ENCODE peak calls at places on chromosomes 13 and 19, in eight cellular contexts. K, Y, L, D, A, T, G and C are unnamed samples.
A peak's percentile ranks its signal among the peaks of the same experiment; 100 is the strongest.

GRCh38 chr19:31113250-31113685 is 236.0 kb downstream of the TSHZ3 start:
- DNase-seq in K (no peak), Y (peak; percentile 53), L (no peak), D (no peak), A (peak; percentile 29), T (no peak), G (no peak), C (no peak)

GRCh38 chr13:79457948-79458347 is 23.0 kb upstream of the NDFIP2 start:
- DNase-seq in K (no peak), Y (no peak), L (no peak), D (no peak), A (no peak), T (no peak), G (no peak), C (no peak)

GRCh38 chr19:9040131-9040530 is 29.9 kb upstream of the MUC16 start:
- DNase-seq in K (no peak), Y (no peak), L (no peak), D (no peak), A (no peak), T (no peak), G (no peak), C (no peak)

GRCh38 chr19:43934055-43934984 is 762 bp downstream of the ZNF45 start:
- DNase-seq in K (no peak), Y (no peak), L (no peak), D (no peak), A (no peak), T (no peak), G (no peak), C (no peak)

GRCh38 chr19:44677019-44677809 is 5.9 kb downstream of the CEACAM19 start:
- DNase-seq in K (no peak), Y (no peak), L (no peak), D (no peak), A (no peak), T (no peak), G (no peak), C (no peak)

GRCh38 chr13:23752111-23753001 is 136.8 kb downstream of the MIPEP start:
- DNase-seq in K (no peak), Y (no peak), L (no peak), D (no peak), A (no peak), T (no peak), G (no peak), C (no peak)

GRCh38 chr13:86020350-86021002 is 221.3 kb upstream of the SLITRK6 start:
- DNase-seq in K (no peak), Y (no peak), L (no peak), D (no peak), A (no peak), T (no peak), G (no peak), C (no peak)

GRCh38 chr19:11465605-11466004 is 15.2 kb downstream of the ELAVL3 start:
- DNase-seq in K (no peak), Y (no peak), L (no peak), D (no peak), A (no peak), T (no peak), G (no peak), C (no peak)

GRCh38 chr13:51818771-51819511 is 15.0 kb upstream of the DHRS12 start:
- DNase-seq in K (no peak), Y (no peak), L (peak; percentile 53), D (no peak), A (peak; percentile 24), T (no peak), G (peak; percentile 27), C (no peak)

GRCh38 chr13:43397110-43397509 is 373.7 kb downstream of the DNAJC15 start:
- DNase-seq in K (no peak), Y (peak; percentile 70), L (no peak), D (no peak), A (no peak), T (no peak), G (no peak), C (no peak)

GRCh38 chr19:1098177-1099051 is 3.2 kb upstream of the POLR2E start:
- DNase-seq in K (no peak), Y (no peak), L (peak; percentile 60), D (no peak), A (no peak), T (no peak), G (no peak), C (no peak)

GRCh38 chr19:16285769-16286564 is 38.7 kb upstream of the KLF2 start:
- DNase-seq in K (no peak), Y (no peak), L (no peak), D (no peak), A (no peak), T (peak; percentile 39), G (peak; percentile 50), C (no peak)

GRCh38 chr13:27226991-27227390 is 24.4 kb upstream of the RPL21 start:
- DNase-seq in K (no peak), Y (no peak), L (no peak), D (no peak), A (no peak), T (no peak), G (no peak), C (no peak)

GRCh38 chr19:8500158-8500557 is 2.3 kb downstream of the PRAM1 start:
- DNase-seq in K (no peak), Y (no peak), L (no peak), D (no peak), A (no peak), T (no peak), G (no peak), C (no peak)

GRCh38 chr13:57632276-57633140 is 964 bp downstream of the PCDH17 start:
- DNase-seq in K (peak; percentile 33), Y (no peak), L (no peak), D (no peak), A (no peak), T (peak; percentile 7), G (peak; percentile 50), C (peak; percentile 44)

GRCh38 chr19:16369664-16370576 is 45.3 kb downstream of the KLF2 start:
- DNase-seq in K (no peak), Y (no peak), L (no peak), D (no peak), A (no peak), T (no peak), G (no peak), C (no peak)

GRCh38 chr13:27076411-27076810 is 95.2 kb downstream of the USP12 start:
- DNase-seq in K (no peak), Y (peak; percentile 14), L (no peak), D (no peak), A (no peak), T (no peak), G (no peak), C (no peak)

GRCh38 chr19:4373601-4374441 is 26.5 kb downstream of the SH3GL1 start:
- DNase-seq in K (no peak), Y (peak; percentile 61), L (no peak), D (no peak), A (no peak), T (peak; percentile 55), G (peak; percentile 63), C (no peak)

GRCh38 chr19:7257148-7258041 is 36.8 kb downstream of the INSR start:
- DNase-seq in K (no peak), Y (no peak), L (peak; percentile 59), D (no peak), A (no peak), T (peak; percentile 24), G (no peak), C (no peak)

GRCh38 chr19:46040952-46041500 is at the start of gene IGFL4:
- DNase-seq in K (no peak), Y (no peak), L (no peak), D (no peak), A (no peak), T (no peak), G (no peak), C (no peak)

GRCh38 chr19:10566658-10567410 is 1.0 kb upstream of the KRI1 start:
- DNase-seq in K (no peak), Y (no peak), L (no peak), D (no peak), A (no peak), T (no peak), G (no peak), C (peak; percentile 73)

GRCh38 chr19:56383826-56384605 is 9.3 kb downstream of the ZNF582 start:
- DNase-seq in K (no peak), Y (no peak), L (no peak), D (no peak), A (no peak), T (no peak), G (no peak), C (no peak)

GRCh38 chr19:3725640-3726310 is 17.6 kb downstream of the TJP3 start:
- DNase-seq in K (no peak), Y (no peak), L (peak; percentile 95), D (no peak), A (no peak), T (no peak), G (no peak), C (peak; percentile 89)

GRCh38 chr13:49256841-49257240 is 9.1 kb downstream of the CDADC1 start:
- DNase-seq in K (no peak), Y (no peak), L (no peak), D (no peak), A (no peak), T (no peak), G (no peak), C (no peak)

GRCh38 chr19:13091400-13092161 is 11.1 kb downstream of the LYL1 start:
- DNase-seq in K (no peak), Y (peak; percentile 47), L (no peak), D (no peak), A (peak; percentile 80), T (peak; percentile 77), G (peak; percentile 83), C (no peak)

GRCh38 chr19:19334989-19335344 is 14.3 kb downstream of the MAU2 start:
- DNase-seq in K (no peak), Y (no peak), L (no peak), D (no peak), A (no peak), T (no peak), G (no peak), C (no peak)

GRCh38 chr13:114146173-114146572 is 13.8 kb upstream of the RASA3 start:
- DNase-seq in K (no peak), Y (no peak), L (no peak), D (no peak), A (no peak), T (no peak), G (no peak), C (no peak)

GRCh38 chr13:59782696-59783095 is 381.0 kb downstream of the DIAPH3 start:
- DNase-seq in K (no peak), Y (no peak), L (no peak), D (no peak), A (no peak), T (no peak), G (no peak), C (no peak)

GRCh38 chr19:42433503-42434260 is 6.5 kb upstream of the LIPE start:
- DNase-seq in K (peak; percentile 82), Y (no peak), L (peak; percentile 80), D (peak; percentile 45), A (no peak), T (peak; percentile 92), G (peak; percentile 68), C (peak; percentile 95)

GRCh38 chr19:44807652-44808462 is 1.0 kb upstream of the BCAM start:
- DNase-seq in K (peak; percentile 63), Y (no peak), L (peak; percentile 59), D (no peak), A (no peak), T (peak; percentile 51), G (no peak), C (no peak)

GRCh38 chr19:37999309-38000213 is 92.6 kb downstream of the SIPA1L3 start:
- DNase-seq in K (no peak), Y (peak; percentile 89), L (no peak), D (no peak), A (peak; percentile 95), T (peak; percentile 60), G (no peak), C (no peak)

GRCh38 chr19:32570081-32570785 is 10.8 kb upstream of the PDCD5 start:
- DNase-seq in K (peak; percentile 32), Y (no peak), L (peak; percentile 48), D (no peak), A (peak; percentile 13), T (peak; percentile 34), G (peak; percentile 23), C (peak; percentile 71)

GRCh38 chr13:73835138-73835721 is 299.0 kb downstream of the KLF12 start:
- DNase-seq in K (no peak), Y (peak; percentile 8), L (no peak), D (no peak), A (peak; percentile 8), T (no peak), G (no peak), C (no peak)

GRCh38 chr19:1400281-1401137 is 833 bp downstream of the GAMT start:
- DNase-seq in K (no peak), Y (no peak), L (peak; percentile 80), D (no peak), A (no peak), T (peak; percentile 68), G (no peak), C (no peak)